ENCODE peak calls at places on chromosomes 7 and 10, in ten cellular contexts. S is non-pigmented ciliary epithelial cell, J is adrenal gland, Z is Calu3, P is amygdala, E is aorta, T is HT1080, X is ecto neural progenitor cell, N is MV-4-11, C is right cardiac atrium. A is an unnamed sample.

GRCh38 chr10:775245-776075 is 86.0 kb upstream of the DIP2C start:
- DNase-seq in S (no peak), J (peak), Z (peak), P (no peak), E (peak), T (peak), X (no peak), N (peak), C (no peak), A (no peak)

GRCh38 chr10:119205926-119206602 is 1.3 kb upstream of the GRK5 start:
- DNase-seq in S (no peak), J (peak), Z (peak), P (no peak), E (peak), T (peak), X (no peak), N (peak), C (peak), A (peak)

GRCh38 chr10:15370741-15371701 is at the start of gene FAM171A1:
- DNase-seq in S (no peak), J (no peak), Z (peak), P (no peak), E (peak), T (no peak), X (peak), N (no peak), C (peak), A (no peak)

GRCh38 chr10:130018253-130018652 is 54.2 kb upstream of the EBF3 start:
- DNase-seq in S (peak), J (no peak), Z (no peak), P (no peak), E (no peak), T (peak), X (peak), N (peak), C (no peak), A (no peak)

GRCh38 chr7:77269360-77270075 is 69.9 kb upstream of the FGL2 start:
- DNase-seq in S (no peak), J (no peak), Z (no peak), P (no peak), E (peak), T (no peak), X (no peak), N (peak), C (no peak), A (no peak)

GRCh38 chr10:108208732-108209131 is 1044.2 kb upstream of the SORCS1 start:
- DNase-seq in S (no peak), J (no peak), Z (no peak), P (no peak), E (no peak), T (no peak), X (no peak), N (no peak), C (no peak), A (no peak)

GRCh38 chr7:159095979-159096411 is 48.7 kb downstream of the VIPR2 start:
- DNase-seq in S (no peak), J (no peak), Z (no peak), P (no peak), E (peak), T (no peak), X (no peak), N (no peak), C (no peak), A (no peak)

GRCh38 chr10:33190406-33190805 is 144.1 kb downstream of the NRP1 start:
- DNase-seq in S (no peak), J (no peak), Z (no peak), P (no peak), E (no peak), T (no peak), X (no peak), N (no peak), C (no peak), A (no peak)

GRCh38 chr10:119663866-119664698 is 12.9 kb downstream of the BAG3 start:
- DNase-seq in S (no peak), J (no peak), Z (no peak), P (no peak), E (no peak), T (no peak), X (no peak), N (peak), C (no peak), A (no peak)

GRCh38 chr10:52883996-52884871 is 111.7 kb upstream of the MBL2 start:
- DNase-seq in S (peak), J (peak), Z (peak), P (no peak), E (no peak), T (peak), X (peak), N (peak), C (no peak), A (no peak)

GRCh38 chr7:13155188-13155587 is 467.8 kb downstream of the ARL4A start:
- DNase-seq in S (no peak), J (no peak), Z (no peak), P (no peak), E (no peak), T (no peak), X (no peak), N (no peak), C (no peak), A (no peak)

GRCh38 chr10:36019749-36020148 is 377.7 kb upstream of the FZD8 start:
- DNase-seq in S (no peak), J (no peak), Z (no peak), P (no peak), E (no peak), T (no peak), X (no peak), N (no peak), C (no peak), A (no peak)

GRCh38 chr7:27172388-27172774 is 1.7 kb downstream of the HOXA10 start:
- DNase-seq in S (no peak), J (peak), Z (no peak), P (no peak), E (no peak), T (peak), X (no peak), N (no peak), C (no peak), A (no peak)

GRCh38 chr7:21902240-21902639 is 43.5 kb downstream of the CDCA7L start:
- DNase-seq in S (peak), J (no peak), Z (no peak), P (no peak), E (no peak), T (no peak), X (no peak), N (no peak), C (no peak), A (no peak)

GRCh38 chr7:16055263-16055976 is 365.9 kb downstream of the CRPPA start:
- DNase-seq in S (no peak), J (no peak), Z (no peak), P (no peak), E (no peak), T (no peak), X (no peak), N (peak), C (no peak), A (no peak)

GRCh38 chr7:142571581-142571980 is 177.7 kb upstream of the PRSS1 start:
- DNase-seq in S (no peak), J (no peak), Z (no peak), P (no peak), E (no peak), T (no peak), X (no peak), N (no peak), C (no peak), A (no peak)

GRCh38 chr10:128843972-128844371 is 623.1 kb upstream of the MGMT start:
- DNase-seq in S (no peak), J (no peak), Z (no peak), P (no peak), E (no peak), T (no peak), X (no peak), N (peak), C (no peak), A (no peak)

GRCh38 chr7:105996860-105997737 is 34.0 kb downstream of the CDHR3 start:
- DNase-seq in S (no peak), J (no peak), Z (no peak), P (no peak), E (no peak), T (no peak), X (no peak), N (no peak), C (no peak), A (no peak)

GRCh38 chr10:98404571-98405396 is 10.2 kb downstream of the PYROXD2 start:
- DNase-seq in S (peak), J (no peak), Z (no peak), P (no peak), E (peak), T (peak), X (no peak), N (no peak), C (no peak), A (no peak)

GRCh38 chr10:1188556-1189135 is 132.5 kb downstream of the WDR37 start:
- DNase-seq in S (no peak), J (no peak), Z (no peak), P (no peak), E (no peak), T (peak), X (no peak), N (no peak), C (no peak), A (no peak)

GRCh38 chr10:12957081-12957480 is 44.4 kb downstream of the CCDC3 start:
- DNase-seq in S (no peak), J (no peak), Z (no peak), P (no peak), E (no peak), T (no peak), X (no peak), N (no peak), C (no peak), A (no peak)

GRCh38 chr7:155588468-155588998 is 42.2 kb upstream of the CNPY1 start:
- DNase-seq in S (no peak), J (no peak), Z (no peak), P (no peak), E (no peak), T (no peak), X (no peak), N (no peak), C (no peak), A (no peak)

GRCh38 chr7:105098863-105099515 is 85.0 kb downstream of the KMT2E start:
- DNase-seq in S (no peak), J (no peak), Z (no peak), P (no peak), E (no peak), T (peak), X (no peak), N (no peak), C (no peak), A (no peak)

GRCh38 chr10:127878474-127879055 is 14.2 kb downstream of the CLRN3 start:
- DNase-seq in S (no peak), J (no peak), Z (no peak), P (no peak), E (no peak), T (no peak), X (no peak), N (peak), C (no peak), A (no peak)

GRCh38 chr7:48041665-48041995 is 6.3 kb downstream of the C7orf57 start:
- DNase-seq in S (no peak), J (no peak), Z (no peak), P (no peak), E (no peak), T (peak), X (no peak), N (no peak), C (no peak), A (no peak)

GRCh38 chr7:123220396-123220795 is 20.6 kb upstream of the SLC13A1 start:
- DNase-seq in S (no peak), J (peak), Z (no peak), P (no peak), E (no peak), T (no peak), X (no peak), N (no peak), C (no peak), A (no peak)

GRCh38 chr10:90458571-90458970 is 399.3 kb downstream of the HTR7 start:
- DNase-seq in S (no peak), J (no peak), Z (no peak), P (no peak), E (no peak), T (no peak), X (no peak), N (no peak), C (no peak), A (no peak)

GRCh38 chr10:130141460-130141859 is 5.3 kb downstream of the GLRX3 start:
- DNase-seq in S (peak), J (no peak), Z (no peak), P (no peak), E (no peak), T (no peak), X (no peak), N (no peak), C (no peak), A (no peak)

GRCh38 chr7:87370660-87371180 is 25.3 kb downstream of the CROT start:
- DNase-seq in S (peak), J (no peak), Z (no peak), P (no peak), E (no peak), T (peak), X (no peak), N (no peak), C (no peak), A (no peak)

GRCh38 chr10:49164587-49165188 is 23.5 kb downstream of the TMEM273 start:
- DNase-seq in S (no peak), J (peak), Z (peak), P (no peak), E (no peak), T (peak), X (peak), N (peak), C (no peak), A (no peak)

GRCh38 chr10:1677307-1677939 is 59.9 kb downstream of the ADARB2 start:
- DNase-seq in S (no peak), J (no peak), Z (no peak), P (no peak), E (no peak), T (no peak), X (no peak), N (no peak), C (no peak), A (no peak)

GRCh38 chr7:106813705-106814305 is 51.3 kb upstream of the PIK3CG start:
- DNase-seq in S (peak), J (no peak), Z (no peak), P (no peak), E (no peak), T (peak), X (no peak), N (no peak), C (no peak), A (no peak)

GRCh38 chr7:127396184-127396583 is 3.7 kb upstream of the ZNF800 start:
- DNase-seq in S (no peak), J (peak), Z (no peak), P (no peak), E (peak), T (no peak), X (no peak), N (peak), C (peak), A (no peak)

GRCh38 chr7:116399808-116400207 is 99.7 kb upstream of the CAV2 start:
- DNase-seq in S (peak), J (no peak), Z (no peak), P (no peak), E (no peak), T (peak), X (no peak), N (no peak), C (no peak), A (no peak)